ENCODE peak calls at places on chromosome 19, in seven cellular contexts. L is heart left ventricle, E is vagina, B is ascending aorta, Y is mucosa of descending colon, H is cardiac muscle cell, O is tibial artery. U is an unnamed sample. For H3K36me3, the result is how much of the 10 kb centered on the place peaks cover.

GRCh38 chr19:12806242-12807131 is at the start of gene RNASEH2A:
- DNase-seq in L (peak), E (no peak), B (no peak), Y (peak), H (peak), O (peak), U (peak)

GRCh38 chr19:48120505-48120904 is 9.9 kb upstream of the PLA2G4C start:
- DNase-seq in L (no peak), E (no peak), B (no peak), Y (no peak), H (no peak), O (no peak), U (no peak)

GRCh38 chr19:6076675-6077463 is 33.4 kb downstream of the RFX2 start:
- DNase-seq in L (peak), E (no peak), B (no peak), Y (no peak), H (no peak), O (peak), U (no peak)

GRCh38 chr19:29945433-29945832 is 3.4 kb downstream of the URI1 start:
- DNase-seq in L (no peak), E (no peak), B (no peak), Y (no peak), H (no peak), O (no peak), U (no peak)

GRCh38 chr19:19628499-19629134 is 597 bp upstream of the LPAR2 start:
- DNase-seq in L (no peak), E (no peak), B (no peak), Y (peak), H (peak), O (no peak), U (peak)

GRCh38 chr19:29672933-29673336 is 7.7 kb downstream of the PLEKHF1 start:
- DNase-seq in L (no peak), E (no peak), B (no peak), Y (peak), H (no peak), O (peak), U (peak)

GRCh38 chr19:5026706-5027273 is 57.9 kb downstream of the KDM4B start:
- DNase-seq in L (no peak), E (no peak), B (no peak), Y (no peak), H (no peak), O (no peak), U (no peak)

GRCh38 chr19:48121066-48121465 is 10.4 kb upstream of the PLA2G4C start:
- DNase-seq in L (no peak), E (no peak), B (no peak), Y (no peak), H (no peak), O (no peak), U (no peak)

GRCh38 chr19:16338470-16339360 is 14.1 kb downstream of the KLF2 start:
- DNase-seq in L (no peak), E (no peak), B (peak), Y (no peak), H (no peak), O (no peak), U (peak)

GRCh38 chr19:45764487-45764886 is 4.6 kb downstream of the SIX5 start:
- DNase-seq in L (no peak), E (no peak), B (no peak), Y (no peak), H (no peak), O (no peak), U (no peak)

GRCh38 chr19:14183741-14184395 is 22.1 kb downstream of the ADGRL1 start:
- DNase-seq in L (no peak), E (no peak), B (no peak), Y (no peak), H (no peak), O (no peak), U (no peak)

GRCh38 chr19:47641891-47642485 is 33.1 kb downstream of the BICRA start:
- DNase-seq in L (no peak), E (no peak), B (no peak), Y (no peak), H (no peak), O (no peak), U (no peak)

GRCh38 chr19:43739836-43740235 is 14.9 kb downstream of the SMG9 start:
- DNase-seq in L (no peak), E (no peak), B (no peak), Y (peak), H (no peak), O (no peak), U (no peak)

GRCh38 chr19:771332-771785 is 20.4 kb downstream of the MISP start:
- DNase-seq in L (no peak), E (no peak), B (no peak), Y (peak), H (peak), O (no peak), U (no peak)
- TF ChIP-seq CTCF in L (peak), E (no peak), B (peak), Y (peak), H (peak), O (peak), U (peak)

DNA sequence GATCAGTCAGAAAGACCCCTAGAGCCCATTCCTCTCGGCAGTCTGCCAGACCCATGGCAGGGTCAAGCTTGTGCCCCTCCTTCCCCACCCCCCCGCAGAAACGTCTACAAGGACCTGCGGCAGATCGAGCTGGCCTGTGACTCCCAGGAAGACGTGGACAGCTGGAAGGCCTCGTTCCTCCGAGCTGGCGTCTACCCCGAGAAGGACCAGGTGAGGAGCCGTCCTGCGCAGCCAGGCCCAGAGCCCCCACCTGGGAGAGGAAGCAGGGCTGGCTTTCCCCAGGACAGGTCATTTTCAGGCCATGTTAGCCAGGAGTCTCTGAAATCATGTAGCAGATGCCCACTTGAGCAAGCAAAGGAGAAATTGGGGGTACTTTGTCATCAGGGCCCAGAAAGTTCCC is 12.3 kb downstream of the TMED1 start:
- DNase-seq in L (no peak), E (no peak), B (no peak), Y (no peak), H (no peak), O (no peak), U (no peak)
- H3K36me3 ChIP-seq in L (half or more), E (under half), B (half or more), Y (under half), H (under half), O (half or more), U (under half)

DNA sequence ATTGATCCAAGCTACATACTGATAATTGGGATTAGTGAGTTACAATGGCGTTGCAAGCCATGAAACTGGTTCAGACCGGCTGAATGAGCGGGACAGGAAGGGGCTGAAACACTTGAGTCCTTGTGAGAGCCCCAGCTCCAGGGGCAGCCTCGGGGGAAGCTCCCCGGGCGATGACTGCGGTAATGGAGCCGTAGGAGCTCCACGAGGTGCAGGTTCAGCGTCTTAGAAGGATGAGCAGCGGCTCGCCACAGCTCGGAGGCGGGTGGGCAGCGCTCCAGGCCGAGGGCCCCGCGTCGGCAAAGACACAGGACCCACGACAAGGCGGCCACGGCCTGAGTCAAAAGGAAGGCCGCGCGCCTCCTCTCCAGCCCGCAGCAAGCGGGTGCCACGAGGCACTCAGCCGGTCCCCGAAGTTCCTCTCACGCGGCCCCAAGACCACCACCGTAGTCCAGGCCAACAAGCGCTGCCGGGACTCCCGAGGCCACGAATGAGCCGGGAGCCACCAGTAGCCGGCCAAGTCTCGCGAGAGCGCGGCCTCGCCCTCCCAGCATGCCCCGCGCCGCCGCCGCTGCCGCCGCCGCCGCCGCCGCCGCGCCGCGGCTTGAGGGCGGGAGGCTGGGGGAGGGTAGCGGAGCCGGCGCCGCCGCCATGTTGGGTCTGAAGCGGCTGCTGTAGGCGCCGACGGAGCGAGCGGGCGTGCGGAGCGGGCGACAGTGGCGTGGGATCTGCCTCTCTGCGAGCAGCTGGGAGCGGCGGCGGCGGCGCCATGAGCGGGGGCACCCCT is at the start of gene LSM14A:
- DNase-seq in L (peak), E (no peak), B (peak), Y (peak), H (peak), O (peak), U (peak)
- H3K4me3 ChIP-seq in L (peak), E (peak), B (peak), Y (peak), H (peak), O (peak), U (peak)

GRCh38 chr19:1867359-1867724 is 4.0 kb upstream of the KLF16 start:
- DNase-seq in L (no peak), E (no peak), B (no peak), Y (no peak), H (no peak), O (no peak), U (no peak)
- TF ChIP-seq CTCF in L (no peak), E (no peak), B (no peak), Y (no peak), H (no peak), O (no peak), U (no peak)

DNA sequence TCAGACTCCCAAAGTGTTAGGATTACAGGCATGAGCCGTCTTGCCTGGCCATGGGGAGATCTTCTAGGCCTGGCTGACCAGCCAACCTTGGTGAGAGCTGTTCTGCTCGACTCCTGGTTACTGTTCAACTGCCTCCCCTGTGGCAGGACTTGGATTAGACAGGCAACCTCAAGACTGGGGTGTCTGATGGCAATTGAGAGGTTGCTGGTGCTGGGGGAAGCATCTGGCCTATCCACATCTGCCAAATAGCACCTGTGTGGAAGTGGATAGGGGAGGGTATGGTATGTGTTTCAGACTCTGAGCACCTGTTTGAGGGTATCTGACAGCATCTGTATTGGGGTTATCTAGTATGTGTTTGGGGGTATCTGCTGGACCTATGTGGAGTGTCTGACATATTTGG is 44.7 kb downstream of the ARHGEF18 start:
- DNase-seq in L (no peak), E (no peak), B (no peak), Y (no peak), H (no peak), O (no peak), U (no peak)
- H3K36me3 ChIP-seq in L (under half), E (under half), B (under half), Y (under half), H (under half), O (under half), U (under half)

DNA sequence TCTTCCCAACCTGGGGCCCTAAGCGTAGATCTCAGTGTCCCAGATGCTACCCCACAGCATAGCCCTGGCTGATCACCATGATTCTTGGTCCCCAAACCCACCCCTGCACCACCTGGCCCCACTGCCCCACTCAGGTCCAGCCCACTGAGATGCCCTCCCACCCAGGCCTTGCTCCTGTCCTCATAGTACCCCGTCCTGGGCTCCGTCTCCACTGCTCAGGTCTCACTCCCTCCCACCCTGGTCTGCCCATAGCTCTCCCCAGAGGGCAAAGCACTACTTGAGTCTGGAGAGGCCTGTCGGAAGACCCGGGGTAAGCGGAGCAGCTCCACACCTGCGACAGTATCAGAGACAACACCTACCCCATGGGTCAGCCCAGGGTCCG is 35.8 kb upstream of the ISYNA1 start:
- DNase-seq in L (no peak), E (no peak), B (no peak), Y (no peak), H (no peak), O (no peak), U (no peak)
- H3K4me3 ChIP-seq in L (no peak), E (no peak), B (no peak), Y (no peak), H (no peak), O (no peak), U (no peak)

DNA sequence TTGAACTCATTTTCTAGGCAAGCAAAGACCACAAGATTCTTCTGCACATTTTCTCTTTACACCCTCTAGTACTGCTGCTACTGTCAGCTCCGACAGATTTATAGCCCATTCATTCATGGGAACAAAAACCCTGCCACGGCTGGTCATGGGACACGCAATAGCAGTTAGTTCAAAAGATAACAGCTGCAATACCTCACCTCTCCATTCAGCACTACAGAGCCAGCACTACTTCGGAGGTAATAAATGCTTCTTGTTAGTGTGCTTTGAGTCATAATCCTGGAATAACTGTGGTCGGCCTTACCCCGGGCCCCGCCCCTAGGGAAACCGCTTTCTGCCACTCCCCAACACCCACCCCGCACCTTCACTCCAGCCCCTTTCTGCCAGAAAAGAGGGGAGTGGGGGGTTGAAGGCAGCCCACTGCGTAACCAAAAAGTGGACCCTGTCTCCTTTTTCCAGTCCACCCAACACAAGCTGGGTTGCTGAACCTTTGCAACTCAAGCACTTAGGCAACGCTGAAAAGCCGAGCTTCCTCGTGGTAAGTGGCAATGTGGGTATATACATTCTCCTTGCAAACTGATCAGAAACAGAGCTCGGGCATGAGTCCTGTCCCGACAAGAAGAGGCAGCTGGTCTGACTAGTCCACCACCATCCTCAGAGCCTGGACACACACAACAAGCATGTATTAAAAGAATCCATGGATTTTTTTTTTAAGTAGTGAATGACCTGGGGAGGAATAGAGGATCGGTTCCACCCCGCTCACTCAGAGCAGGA is 240.8 kb upstream of the ZNF507 start:
- DNase-seq in L (no peak), E (no peak), B (no peak), Y (no peak), H (peak), O (no peak), U (no peak)
- TF ChIP-seq CTCF in L (no peak), E (no peak), B (no peak), Y (no peak), H (no peak), O (no peak), U (no peak)

DNA sequence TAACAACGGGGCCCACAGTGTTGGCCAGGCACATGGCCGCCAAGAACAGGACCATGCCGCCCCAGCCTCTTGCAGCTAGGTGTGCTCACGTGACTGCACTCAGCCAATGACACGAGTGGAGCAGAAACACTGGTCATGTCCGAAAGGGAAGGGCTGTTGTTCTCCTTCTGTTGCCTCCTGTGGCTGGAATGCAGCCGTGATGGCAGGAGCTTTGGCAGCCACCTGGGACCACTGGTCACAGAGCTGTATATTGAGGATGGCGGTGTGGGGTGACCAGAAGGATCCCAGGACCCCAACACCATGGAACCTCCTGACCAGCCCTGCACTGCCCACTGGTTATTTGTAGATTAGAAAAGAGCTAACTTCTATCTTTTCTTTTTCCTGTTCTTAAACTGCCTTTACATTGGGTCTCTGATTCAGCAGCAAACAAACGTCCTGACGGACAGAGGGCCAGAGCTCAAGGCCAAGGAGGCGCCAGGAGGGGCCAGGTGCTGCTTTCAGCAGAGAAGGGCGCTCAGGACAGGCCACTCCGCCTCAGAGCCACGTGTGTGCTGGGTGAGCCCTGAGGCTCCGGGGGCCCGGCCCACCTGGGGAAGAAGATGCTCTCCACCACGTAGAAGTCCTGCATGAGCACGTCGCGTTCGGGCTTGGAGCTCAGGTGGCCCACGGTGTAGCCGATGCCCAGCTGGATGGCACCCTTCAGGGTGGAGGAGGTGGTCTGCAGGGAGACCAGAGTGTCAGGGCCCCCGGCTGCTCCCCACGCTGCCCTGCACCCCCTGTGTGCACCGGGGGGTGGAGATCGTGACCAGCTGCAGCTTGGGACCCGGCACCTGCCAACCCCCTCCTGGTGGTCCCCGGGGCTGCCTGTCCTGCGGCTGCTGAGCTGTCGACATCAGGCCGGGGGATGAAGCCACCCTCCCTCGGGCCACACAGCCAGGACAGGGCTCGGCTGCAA is 35.0 kb upstream of the CACTIN start:
- DNase-seq in L (no peak), E (no peak), B (no peak), Y (no peak), H (no peak), O (no peak), U (no peak)
- H3K36me3 ChIP-seq in L (half or more), E (under half), B (half or more), Y (under half), H (under half), O (half or more), U (under half)